ENCODE peak calls at places on chromosome 9, in ten cellular contexts. One of them, this sample, is unnamed.

GRCh38 chr9:35905912-35906679 is at the start of gene HRCT1:
- DNase-seq in heart left ventricle: peak; percentile 95
- DNase-seq in progenitor cell of endocrine pancreas: no peak
- DNase-seq in neural progenitor cell: no peak
- DNase-seq in GM23338: no peak
- DNase-seq in uterus: peak; percentile 90
- DNase-seq in kidney epithelial cell: peak; percentile 80
- DNase-seq in H1: no peak
- DNase-seq in HCT116: peak; percentile 74
- DNase-seq in BE2C: no peak
- DNase-seq in this sample: no peak

GRCh38 chr9:75866273-75866871 is 24.1 kb upstream of the PCSK5 start:
- DNase-seq in heart left ventricle: no peak
- DNase-seq in progenitor cell of endocrine pancreas: peak; percentile 20
- DNase-seq in neural progenitor cell: peak; percentile 62
- DNase-seq in GM23338: peak; percentile 81
- DNase-seq in uterus: no peak
- DNase-seq in kidney epithelial cell: no peak
- DNase-seq in H1: peak; percentile 64
- DNase-seq in HCT116: peak; percentile 48
- DNase-seq in BE2C: peak; percentile 36
- DNase-seq in this sample: peak; percentile 34

GRCh38 chr9:135929656-135930445 is 22.5 kb upstream of the CAMSAP1 start:
- DNase-seq in heart left ventricle: no peak
- DNase-seq in progenitor cell of endocrine pancreas: no peak
- DNase-seq in neural progenitor cell: no peak
- DNase-seq in GM23338: no peak
- DNase-seq in uterus: no peak
- DNase-seq in kidney epithelial cell: no peak
- DNase-seq in H1: no peak
- DNase-seq in HCT116: no peak
- DNase-seq in BE2C: no peak
- DNase-seq in this sample: no peak

GRCh38 chr9:122777935-122778671 is 10.6 kb upstream of the OR5C1 start:
- DNase-seq in heart left ventricle: no peak
- DNase-seq in progenitor cell of endocrine pancreas: no peak
- DNase-seq in neural progenitor cell: no peak
- DNase-seq in GM23338: no peak
- DNase-seq in uterus: no peak
- DNase-seq in kidney epithelial cell: peak; percentile 34
- DNase-seq in H1: no peak
- DNase-seq in HCT116: no peak
- DNase-seq in BE2C: no peak
- DNase-seq in this sample: no peak

GRCh38 chr9:128051932-128052734 is 15.0 kb downstream of the NAIF1 start:
- DNase-seq in heart left ventricle: no peak
- DNase-seq in progenitor cell of endocrine pancreas: no peak
- DNase-seq in neural progenitor cell: no peak
- DNase-seq in GM23338: no peak
- DNase-seq in uterus: no peak
- DNase-seq in kidney epithelial cell: no peak
- DNase-seq in H1: no peak
- DNase-seq in HCT116: peak; percentile 77
- DNase-seq in BE2C: no peak
- DNase-seq in this sample: no peak

GRCh38 chr9:129676970-129677369 is 11.5 kb downstream of the PRRX2 start:
- DNase-seq in heart left ventricle: no peak
- DNase-seq in progenitor cell of endocrine pancreas: no peak
- DNase-seq in neural progenitor cell: no peak
- DNase-seq in GM23338: no peak
- DNase-seq in uterus: no peak
- DNase-seq in kidney epithelial cell: no peak
- DNase-seq in H1: peak; percentile 48
- DNase-seq in HCT116: no peak
- DNase-seq in BE2C: no peak
- DNase-seq in this sample: no peak

GRCh38 chr9:116437411-116438370 is 249.4 kb upstream of the TRIM32 start:
- DNase-seq in heart left ventricle: no peak
- DNase-seq in progenitor cell of endocrine pancreas: no peak
- DNase-seq in neural progenitor cell: no peak
- DNase-seq in GM23338: no peak
- DNase-seq in uterus: no peak
- DNase-seq in kidney epithelial cell: no peak
- DNase-seq in H1: no peak
- DNase-seq in HCT116: no peak
- DNase-seq in BE2C: no peak
- DNase-seq in this sample: no peak

GRCh38 chr9:1125741-1126140 is 75.6 kb downstream of the DMRT2 start:
- DNase-seq in heart left ventricle: no peak
- DNase-seq in progenitor cell of endocrine pancreas: no peak
- DNase-seq in neural progenitor cell: no peak
- DNase-seq in GM23338: no peak
- DNase-seq in uterus: no peak
- DNase-seq in kidney epithelial cell: peak; percentile 88
- DNase-seq in H1: no peak
- DNase-seq in HCT116: no peak
- DNase-seq in BE2C: no peak
- DNase-seq in this sample: no peak

GRCh38 chr9:34124923-34125322 is 1.6 kb downstream of the DCAF12 start:
- DNase-seq in heart left ventricle: no peak
- DNase-seq in progenitor cell of endocrine pancreas: no peak
- DNase-seq in neural progenitor cell: no peak
- DNase-seq in GM23338: peak; percentile 15
- DNase-seq in uterus: no peak
- DNase-seq in kidney epithelial cell: no peak
- DNase-seq in H1: no peak
- DNase-seq in HCT116: no peak
- DNase-seq in BE2C: no peak
- DNase-seq in this sample: no peak

GRCh38 chr9:77944556-77945261 is 86.9 kb downstream of the GNAQ start:
- DNase-seq in heart left ventricle: no peak
- DNase-seq in progenitor cell of endocrine pancreas: no peak
- DNase-seq in neural progenitor cell: peak; percentile 41
- DNase-seq in GM23338: peak; percentile 60
- DNase-seq in uterus: no peak
- DNase-seq in kidney epithelial cell: no peak
- DNase-seq in H1: no peak
- DNase-seq in HCT116: no peak
- DNase-seq in BE2C: no peak
- DNase-seq in this sample: no peak

GRCh38 chr9:100324594-100325200 is 28.0 kb downstream of the TEX10 start:
- DNase-seq in heart left ventricle: no peak
- DNase-seq in progenitor cell of endocrine pancreas: no peak
- DNase-seq in neural progenitor cell: peak; percentile 45
- DNase-seq in GM23338: peak; percentile 72
- DNase-seq in uterus: no peak
- DNase-seq in kidney epithelial cell: peak; percentile 28
- DNase-seq in H1: no peak
- DNase-seq in HCT116: peak; percentile 27
- DNase-seq in BE2C: no peak
- DNase-seq in this sample: no peak

GRCh38 chr9:78462616-78463015 is 165.7 kb downstream of the PSAT1 start:
- DNase-seq in heart left ventricle: no peak
- DNase-seq in progenitor cell of endocrine pancreas: no peak
- DNase-seq in neural progenitor cell: no peak
- DNase-seq in GM23338: no peak
- DNase-seq in uterus: no peak
- DNase-seq in kidney epithelial cell: peak; percentile 21
- DNase-seq in H1: no peak
- DNase-seq in HCT116: no peak
- DNase-seq in BE2C: no peak
- DNase-seq in this sample: no peak

GRCh38 chr9:88660611-88661010 is 125.6 kb downstream of the NXNL2 start:
- DNase-seq in heart left ventricle: no peak
- DNase-seq in progenitor cell of endocrine pancreas: no peak
- DNase-seq in neural progenitor cell: peak; percentile 58
- DNase-seq in GM23338: peak; percentile 83
- DNase-seq in uterus: no peak
- DNase-seq in kidney epithelial cell: no peak
- DNase-seq in H1: peak; percentile 53
- DNase-seq in HCT116: peak; percentile 12
- DNase-seq in BE2C: peak; percentile 36
- DNase-seq in this sample: no peak

GRCh38 chr9:129081388-129081889 is 528 bp downstream of the DOLPP1 start:
- DNase-seq in heart left ventricle: no peak
- DNase-seq in progenitor cell of endocrine pancreas: no peak
- DNase-seq in neural progenitor cell: no peak
- DNase-seq in GM23338: peak; percentile 78
- DNase-seq in uterus: no peak
- DNase-seq in kidney epithelial cell: no peak
- DNase-seq in H1: no peak
- DNase-seq in HCT116: no peak
- DNase-seq in BE2C: no peak
- DNase-seq in this sample: no peak

GRCh38 chr9:36913393-36914211 is 120.5 kb downstream of the PAX5 start:
- DNase-seq in heart left ventricle: no peak
- DNase-seq in progenitor cell of endocrine pancreas: no peak
- DNase-seq in neural progenitor cell: no peak
- DNase-seq in GM23338: peak; percentile 57
- DNase-seq in uterus: no peak
- DNase-seq in kidney epithelial cell: no peak
- DNase-seq in H1: no peak
- DNase-seq in HCT116: no peak
- DNase-seq in BE2C: no peak
- DNase-seq in this sample: no peak

GRCh38 chr9:19378647-19379046 is 1.4 kb downstream of the RPS6 start:
- DNase-seq in heart left ventricle: no peak
- DNase-seq in progenitor cell of endocrine pancreas: no peak
- DNase-seq in neural progenitor cell: no peak
- DNase-seq in GM23338: no peak
- DNase-seq in uterus: no peak
- DNase-seq in kidney epithelial cell: no peak
- DNase-seq in H1: no peak
- DNase-seq in HCT116: no peak
- DNase-seq in BE2C: peak; percentile 14
- DNase-seq in this sample: no peak

GRCh38 chr9:35651964-35652828 is 1.5 kb upstream of the SIT1 start:
- DNase-seq in heart left ventricle: no peak
- DNase-seq in progenitor cell of endocrine pancreas: no peak
- DNase-seq in neural progenitor cell: no peak
- DNase-seq in GM23338: no peak
- DNase-seq in uterus: no peak
- DNase-seq in kidney epithelial cell: no peak
- DNase-seq in H1: no peak
- DNase-seq in HCT116: no peak
- DNase-seq in BE2C: no peak
- DNase-seq in this sample: no peak

GRCh38 chr9:70399141-70399540 is 15.3 kb downstream of the KLF9 start:
- DNase-seq in heart left ventricle: no peak
- DNase-seq in progenitor cell of endocrine pancreas: no peak
- DNase-seq in neural progenitor cell: no peak
- DNase-seq in GM23338: no peak
- DNase-seq in uterus: no peak
- DNase-seq in kidney epithelial cell: no peak
- DNase-seq in H1: no peak
- DNase-seq in HCT116: no peak
- DNase-seq in BE2C: no peak
- DNase-seq in this sample: no peak

DNA sequence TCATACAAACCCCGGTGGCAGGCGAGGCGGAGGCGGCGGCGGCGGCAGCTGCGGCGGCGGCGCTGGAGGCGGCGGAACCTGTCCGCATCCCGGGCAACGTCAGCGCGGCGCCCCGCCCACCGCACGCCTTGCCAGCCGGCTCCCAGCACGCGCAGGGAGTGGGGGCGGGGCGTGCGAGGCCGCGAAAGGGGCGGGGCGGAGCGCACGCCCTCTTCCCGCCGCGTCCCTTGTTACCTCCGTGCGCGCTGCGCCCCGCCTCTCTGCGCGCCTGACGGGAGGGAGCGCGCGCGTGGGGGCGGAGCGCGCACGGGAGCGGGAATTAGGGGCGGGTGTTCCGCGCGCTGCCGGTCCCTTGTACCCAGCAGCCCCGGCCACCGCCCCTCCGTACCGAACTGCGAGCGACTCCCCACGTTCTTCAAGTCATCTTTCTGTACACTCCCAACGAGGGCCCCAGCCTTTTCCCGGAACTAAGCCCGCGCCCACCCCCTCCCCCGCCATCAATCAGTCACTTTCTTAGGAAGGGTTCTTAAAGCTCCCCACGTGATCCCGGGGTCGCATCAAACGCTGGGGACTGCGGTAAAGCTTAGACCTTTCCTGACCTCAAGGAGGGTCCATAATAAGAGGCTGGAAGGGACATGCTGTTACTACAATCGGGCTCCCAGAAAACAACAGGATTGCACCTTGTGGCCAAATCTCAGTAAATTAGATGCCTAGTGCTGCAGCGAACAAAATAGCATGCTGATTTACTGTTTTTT is at the start of gene AGTPBP1:
- DNase-seq in heart left ventricle: peak; percentile 99
- DNase-seq in progenitor cell of endocrine pancreas: peak; percentile 96
- DNase-seq in neural progenitor cell: peak; percentile 98
- DNase-seq in GM23338: peak; percentile 94
- DNase-seq in uterus: peak; percentile 94
- DNase-seq in kidney epithelial cell: peak; percentile 58
- DNase-seq in H1: peak; percentile 96
- DNase-seq in HCT116: peak; percentile 77
- DNase-seq in BE2C: peak; percentile 98
- DNase-seq in this sample: peak; percentile 84
- TF ChIP-seq CTCF in heart left ventricle: no peak
- TF ChIP-seq CTCF in progenitor cell of endocrine pancreas: no peak
- TF ChIP-seq CTCF in neural progenitor cell: no peak
- TF ChIP-seq CTCF in GM23338: no peak
- TF ChIP-seq CTCF in uterus: no peak
- TF ChIP-seq CTCF in kidney epithelial cell: no peak
- TF ChIP-seq CTCF in H1: no peak
- TF ChIP-seq CTCF in HCT116: no peak
- TF ChIP-seq CTCF in BE2C: peak; percentile 12
- TF ChIP-seq CTCF in this sample: no peak

GRCh38 chr9:124868511-124869465 is 6.9 kb downstream of the ARPC5L start:
- DNase-seq in heart left ventricle: peak; percentile 94
- DNase-seq in progenitor cell of endocrine pancreas: peak; percentile 77
- DNase-seq in neural progenitor cell: peak; percentile 92
- DNase-seq in GM23338: peak; percentile 92
- DNase-seq in uterus: peak; percentile 87
- DNase-seq in kidney epithelial cell: no peak
- DNase-seq in H1: peak; percentile 89
- DNase-seq in HCT116: peak; percentile 40
- DNase-seq in BE2C: peak; percentile 95
- DNase-seq in this sample: peak; percentile 65
- TF ChIP-seq CTCF in heart left ventricle: no peak
- TF ChIP-seq CTCF in progenitor cell of endocrine pancreas: peak; percentile 26
- TF ChIP-seq CTCF in neural progenitor cell: peak; percentile 42
- TF ChIP-seq CTCF in GM23338: peak; percentile 64
- TF ChIP-seq CTCF in uterus: peak; percentile 13
- TF ChIP-seq CTCF in kidney epithelial cell: peak; percentile 33
- TF ChIP-seq CTCF in H1: peak; percentile 62
- TF ChIP-seq CTCF in HCT116: no peak
- TF ChIP-seq CTCF in BE2C: peak; percentile 30
- TF ChIP-seq CTCF in this sample: no peak

GRCh38 chr9:74379718-74380117 is 117.4 kb upstream of the RORB start:
- DNase-seq in heart left ventricle: no peak
- DNase-seq in progenitor cell of endocrine pancreas: peak; percentile 12
- DNase-seq in neural progenitor cell: peak; percentile 70
- DNase-seq in GM23338: peak; percentile 86
- DNase-seq in uterus: no peak
- DNase-seq in kidney epithelial cell: no peak
- DNase-seq in H1: peak; percentile 54
- DNase-seq in HCT116: peak; percentile 2
- DNase-seq in BE2C: peak; percentile 10
- DNase-seq in this sample: no peak
- TF ChIP-seq CTCF in heart left ventricle: no peak
- TF ChIP-seq CTCF in progenitor cell of endocrine pancreas: peak; percentile 66
- TF ChIP-seq CTCF in neural progenitor cell: peak; percentile 67
- TF ChIP-seq CTCF in GM23338: peak; percentile 91
- TF ChIP-seq CTCF in uterus: no peak
- TF ChIP-seq CTCF in kidney epithelial cell: peak; percentile 63
- TF ChIP-seq CTCF in H1: peak; percentile 11
- TF ChIP-seq CTCF in HCT116: no peak
- TF ChIP-seq CTCF in BE2C: peak; percentile 31
- TF ChIP-seq CTCF in this sample: no peak

GRCh38 chr9:110875275-110875674 is 163.0 kb downstream of the LPAR1 start:
- DNase-seq in heart left ventricle: peak; percentile 64
- DNase-seq in progenitor cell of endocrine pancreas: no peak
- DNase-seq in neural progenitor cell: peak; percentile 44
- DNase-seq in GM23338: peak; percentile 87
- DNase-seq in uterus: no peak
- DNase-seq in kidney epithelial cell: no peak
- DNase-seq in H1: peak; percentile 69
- DNase-seq in HCT116: no peak
- DNase-seq in BE2C: no peak
- DNase-seq in this sample: no peak
- TF ChIP-seq CTCF in heart left ventricle: no peak
- TF ChIP-seq CTCF in progenitor cell of endocrine pancreas: no peak
- TF ChIP-seq CTCF in neural progenitor cell: peak; percentile 49
- TF ChIP-seq CTCF in GM23338: peak; percentile 87
- TF ChIP-seq CTCF in uterus: no peak
- TF ChIP-seq CTCF in kidney epithelial cell: no peak
- TF ChIP-seq CTCF in H1: peak; percentile 75
- TF ChIP-seq CTCF in HCT116: no peak
- TF ChIP-seq CTCF in BE2C: no peak
- TF ChIP-seq CTCF in this sample: no peak

This sample was measured in omental fat pad.